ENCODE peak calls at places on chromosomes 4 and X, in nine cellular contexts. One of them, this sample, is unnamed.

GRCh38 chr4:140344621-140345020 is 28.8 kb upstream of the SCOC start:
- DNase-seq in right lobe of liver: no peak
- DNase-seq in Peyer's patch: no peak
- DNase-seq in K562: no peak
- DNase-seq in NB4: no peak
- DNase-seq in transverse colon: no peak
- DNase-seq in heart left ventricle: no peak
- DNase-seq in tibial nerve: no peak
- DNase-seq in lower leg skin: no peak
- DNase-seq in this sample: no peak

GRCh38 chr4:11790230-11790629 is 361.5 kb upstream of the HS3ST1 start:
- DNase-seq in K562: no peak
- DNase-seq in right lobe of liver: no peak
- DNase-seq in transverse colon: no peak
- DNase-seq in NB4: no peak
- DNase-seq in tibial nerve: no peak
- DNase-seq in lower leg skin: no peak
- DNase-seq in heart left ventricle: no peak
- DNase-seq in Peyer's patch: no peak
- DNase-seq in this sample: no peak

GRCh38 chr4:163600731-163601130 is 106.2 kb downstream of the TMA16 start:
- DNase-seq in right lobe of liver: no peak
- DNase-seq in heart left ventricle: no peak
- DNase-seq in tibial nerve: no peak
- DNase-seq in Peyer's patch: no peak
- DNase-seq in lower leg skin: no peak
- DNase-seq in K562: no peak
- DNase-seq in transverse colon: no peak
- DNase-seq in NB4: no peak
- DNase-seq in this sample: no peak

GRCh38 chr4:180947421-180947820 is 1295.8 kb upstream of the TENM3 start:
- DNase-seq in lower leg skin: no peak
- DNase-seq in transverse colon: no peak
- DNase-seq in K562: no peak
- DNase-seq in Peyer's patch: no peak
- DNase-seq in tibial nerve: no peak
- DNase-seq in heart left ventricle: no peak
- DNase-seq in NB4: peak
- DNase-seq in right lobe of liver: no peak
- DNase-seq in this sample: no peak

GRCh38 chrX:47958943-47959342 is 44.8 kb downstream of the ZNF182 start:
- DNase-seq in K562: no peak
- DNase-seq in tibial nerve: no peak
- DNase-seq in Peyer's patch: no peak
- DNase-seq in heart left ventricle: no peak
- DNase-seq in transverse colon: no peak
- DNase-seq in NB4: peak
- DNase-seq in right lobe of liver: no peak
- DNase-seq in lower leg skin: no peak
- DNase-seq in this sample: no peak

GRCh38 chr4:189090174-189090814 is 850.4 kb upstream of the FRG1 start:
- DNase-seq in transverse colon: no peak
- DNase-seq in heart left ventricle: no peak
- DNase-seq in NB4: peak
- DNase-seq in lower leg skin: no peak
- DNase-seq in right lobe of liver: no peak
- DNase-seq in K562: no peak
- DNase-seq in tibial nerve: no peak
- DNase-seq in Peyer's patch: no peak
- DNase-seq in this sample: no peak

GRCh38 chr4:105895609-105896460 is 564 bp downstream of the NPNT start:
- DNase-seq in K562: no peak
- DNase-seq in Peyer's patch: no peak
- DNase-seq in transverse colon: peak
- DNase-seq in heart left ventricle: peak
- DNase-seq in lower leg skin: no peak
- DNase-seq in tibial nerve: no peak
- DNase-seq in NB4: no peak
- DNase-seq in right lobe of liver: peak
- DNase-seq in this sample: peak

GRCh38 chr4:144809056-144809640 is 163.2 kb downstream of the HHIP start:
- DNase-seq in right lobe of liver: no peak
- DNase-seq in Peyer's patch: no peak
- DNase-seq in K562: no peak
- DNase-seq in NB4: no peak
- DNase-seq in transverse colon: no peak
- DNase-seq in tibial nerve: no peak
- DNase-seq in lower leg skin: no peak
- DNase-seq in heart left ventricle: no peak
- DNase-seq in this sample: no peak

GRCh38 chr4:173436149-173436579 is 37.2 kb upstream of the SCRG1 start:
- DNase-seq in transverse colon: no peak
- DNase-seq in tibial nerve: no peak
- DNase-seq in right lobe of liver: no peak
- DNase-seq in lower leg skin: no peak
- DNase-seq in heart left ventricle: no peak
- DNase-seq in K562: no peak
- DNase-seq in Peyer's patch: no peak
- DNase-seq in NB4: no peak
- DNase-seq in this sample: no peak

DNA sequence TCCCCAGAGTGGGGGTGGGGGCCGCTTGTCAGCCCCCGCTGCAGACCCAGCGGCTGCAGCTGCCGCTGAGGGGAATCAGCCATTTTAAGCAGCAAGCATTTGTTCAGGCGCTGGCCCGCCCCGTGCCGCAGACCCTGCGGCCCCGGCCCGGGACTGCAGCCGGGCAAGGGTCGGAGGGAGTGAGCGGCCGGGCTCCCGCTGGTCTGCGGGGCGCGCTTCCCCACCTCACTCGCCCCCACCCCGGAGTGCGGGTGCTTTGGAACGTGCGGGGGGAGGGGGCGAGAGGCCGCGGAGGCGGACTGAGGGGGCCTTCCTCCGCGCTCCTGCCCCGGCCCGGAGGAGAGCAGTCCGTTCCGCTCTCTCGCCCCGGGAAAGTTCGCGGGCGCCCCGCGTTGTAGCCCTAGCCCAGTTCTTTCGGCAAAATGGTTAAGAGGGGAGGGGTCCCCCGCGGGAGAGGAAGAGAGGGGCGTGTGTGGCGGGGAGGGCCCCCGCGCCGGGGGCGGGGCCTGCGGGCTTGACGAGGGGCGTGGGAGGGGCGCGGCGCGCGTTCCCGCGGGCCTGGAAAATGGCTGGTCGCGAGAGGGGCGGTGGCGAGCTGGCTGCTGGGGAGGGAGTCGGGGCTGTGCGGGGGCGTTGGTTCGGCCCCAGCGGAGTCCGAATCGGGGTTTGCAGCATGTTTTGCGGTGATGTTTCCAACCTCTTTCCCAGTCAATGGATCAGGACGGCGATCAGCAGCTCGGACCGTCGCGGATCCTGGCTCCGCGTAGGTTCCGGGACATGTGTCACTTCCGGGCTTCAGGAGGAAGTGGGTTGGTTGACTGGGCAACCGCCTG is 914 bp downstream of the ING2 start:
- DNase-seq in right lobe of liver: peak
- DNase-seq in NB4: peak
- DNase-seq in tibial nerve: peak
- DNase-seq in lower leg skin: peak
- DNase-seq in Peyer's patch: peak
- DNase-seq in heart left ventricle: peak
- DNase-seq in transverse colon: peak
- DNase-seq in K562: peak
- DNase-seq in this sample: peak
- TF ChIP-seq POLR2A in right lobe of liver: peak
- TF ChIP-seq POLR2A in NB4: peak
- TF ChIP-seq POLR2A in tibial nerve: peak
- TF ChIP-seq POLR2A in lower leg skin: no peak
- TF ChIP-seq POLR2A in Peyer's patch: peak
- TF ChIP-seq POLR2A in heart left ventricle: no peak
- TF ChIP-seq POLR2A in transverse colon: peak
- TF ChIP-seq POLR2A in K562: peak
- TF ChIP-seq POLR2A in this sample: no peak

DNA sequence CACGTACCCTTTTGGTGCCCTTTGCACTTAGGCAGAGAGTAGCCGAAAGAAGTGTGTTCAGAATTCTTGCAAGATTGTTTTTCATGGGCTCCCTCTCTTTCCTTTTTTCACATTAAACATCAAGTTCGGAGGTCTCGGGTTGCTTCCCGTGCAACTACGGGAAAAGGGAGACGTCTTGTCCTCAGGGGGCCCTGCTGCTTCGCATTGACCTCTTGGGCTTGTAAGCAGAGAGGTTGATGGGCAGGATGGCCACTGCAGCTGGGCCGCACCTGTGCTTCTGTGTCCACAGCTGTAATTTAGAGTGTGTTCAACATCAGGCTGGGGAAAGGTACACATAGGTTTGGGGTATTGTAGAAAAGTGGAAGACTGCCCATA is 109.7 kb downstream of the SPRY1 start:
- DNase-seq in K562: no peak
- DNase-seq in NB4: no peak
- DNase-seq in heart left ventricle: no peak
- DNase-seq in right lobe of liver: no peak
- DNase-seq in transverse colon: no peak
- DNase-seq in lower leg skin: no peak
- DNase-seq in tibial nerve: no peak
- DNase-seq in Peyer's patch: no peak
- DNase-seq in this sample: no peak
- H3K4me3 ChIP-seq in K562: peak
- H3K4me3 ChIP-seq in NB4: no peak
- H3K4me3 ChIP-seq in heart left ventricle: peak
- H3K4me3 ChIP-seq in right lobe of liver: no peak
- H3K4me3 ChIP-seq in transverse colon: no peak
- H3K4me3 ChIP-seq in lower leg skin: no peak
- H3K4me3 ChIP-seq in tibial nerve: peak
- H3K4me3 ChIP-seq in Peyer's patch: no peak
- H3K4me3 ChIP-seq in this sample: peak

DNA sequence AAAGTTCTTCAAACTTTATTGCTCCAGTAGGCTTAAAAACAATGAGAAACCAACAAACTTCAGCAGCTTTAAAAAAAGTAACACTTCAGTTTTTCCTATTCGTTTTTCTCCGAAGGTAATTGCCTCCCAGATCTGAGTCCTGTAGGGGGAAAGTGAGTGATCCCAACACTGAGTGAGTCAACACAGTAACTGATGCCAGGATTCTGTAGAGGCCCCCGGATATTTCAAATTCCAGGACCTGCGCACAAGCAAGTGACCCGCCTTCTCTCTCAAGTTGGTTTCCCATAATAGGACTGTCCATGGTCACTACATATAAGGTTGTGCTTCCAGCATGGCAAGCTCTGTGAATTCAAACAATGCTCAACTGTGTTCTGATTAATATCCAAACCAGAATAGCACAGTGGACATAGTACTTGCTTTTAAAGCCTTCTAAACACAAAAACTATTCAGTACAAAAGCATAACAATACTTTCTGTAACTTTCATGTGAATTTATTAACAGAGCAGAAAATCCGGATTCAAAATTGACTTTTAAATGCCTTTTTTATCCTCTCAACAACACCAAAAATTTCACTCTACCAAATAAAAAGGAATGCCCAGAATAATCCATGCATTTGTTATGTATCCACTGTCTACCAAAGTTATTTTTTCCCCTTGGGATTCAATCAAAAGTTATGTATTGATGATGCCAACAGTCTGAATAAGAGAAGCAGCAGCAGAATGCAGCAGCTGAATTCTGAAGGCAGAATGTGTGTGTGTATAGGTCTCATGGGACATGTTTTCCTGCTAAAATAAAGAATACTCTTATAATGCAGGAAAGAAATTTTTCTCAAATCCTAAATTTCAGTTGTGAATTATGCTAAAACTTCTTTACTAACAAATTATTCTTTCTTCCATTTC is at the start of gene DMD:
- DNase-seq in lower leg skin: peak
- DNase-seq in NB4: no peak
- DNase-seq in tibial nerve: peak
- DNase-seq in right lobe of liver: no peak
- DNase-seq in heart left ventricle: peak
- DNase-seq in Peyer's patch: no peak
- DNase-seq in transverse colon: peak
- DNase-seq in K562: no peak
- DNase-seq in this sample: peak
- TF ChIP-seq POLR2A in lower leg skin: no peak
- TF ChIP-seq POLR2A in NB4: no peak
- TF ChIP-seq POLR2A in tibial nerve: peak
- TF ChIP-seq POLR2A in right lobe of liver: no peak
- TF ChIP-seq POLR2A in heart left ventricle: peak
- TF ChIP-seq POLR2A in Peyer's patch: no peak
- TF ChIP-seq POLR2A in transverse colon: peak
- TF ChIP-seq POLR2A in K562: no peak
- TF ChIP-seq POLR2A in this sample: no peak

GRCh38 chr4:118264096-118264495 is 88.7 kb downstream of the PRSS12 start:
- DNase-seq in lower leg skin: no peak
- DNase-seq in transverse colon: no peak
- DNase-seq in tibial nerve: no peak
- DNase-seq in right lobe of liver: no peak
- DNase-seq in Peyer's patch: no peak
- DNase-seq in heart left ventricle: no peak
- DNase-seq in K562: no peak
- DNase-seq in NB4: no peak
- DNase-seq in this sample: no peak

GRCh38 chr4:118270492-118270891 is 82.3 kb downstream of the PRSS12 start:
- DNase-seq in NB4: peak
- DNase-seq in K562: no peak
- DNase-seq in Peyer's patch: no peak
- DNase-seq in transverse colon: no peak
- DNase-seq in tibial nerve: peak
- DNase-seq in right lobe of liver: no peak
- DNase-seq in lower leg skin: no peak
- DNase-seq in heart left ventricle: no peak
- DNase-seq in this sample: no peak

GRCh38 chr4:118268780-118269179 is 84.0 kb downstream of the PRSS12 start:
- DNase-seq in lower leg skin: no peak
- DNase-seq in right lobe of liver: no peak
- DNase-seq in Peyer's patch: no peak
- DNase-seq in K562: no peak
- DNase-seq in heart left ventricle: no peak
- DNase-seq in transverse colon: no peak
- DNase-seq in tibial nerve: no peak
- DNase-seq in NB4: no peak
- DNase-seq in this sample: no peak

DNA sequence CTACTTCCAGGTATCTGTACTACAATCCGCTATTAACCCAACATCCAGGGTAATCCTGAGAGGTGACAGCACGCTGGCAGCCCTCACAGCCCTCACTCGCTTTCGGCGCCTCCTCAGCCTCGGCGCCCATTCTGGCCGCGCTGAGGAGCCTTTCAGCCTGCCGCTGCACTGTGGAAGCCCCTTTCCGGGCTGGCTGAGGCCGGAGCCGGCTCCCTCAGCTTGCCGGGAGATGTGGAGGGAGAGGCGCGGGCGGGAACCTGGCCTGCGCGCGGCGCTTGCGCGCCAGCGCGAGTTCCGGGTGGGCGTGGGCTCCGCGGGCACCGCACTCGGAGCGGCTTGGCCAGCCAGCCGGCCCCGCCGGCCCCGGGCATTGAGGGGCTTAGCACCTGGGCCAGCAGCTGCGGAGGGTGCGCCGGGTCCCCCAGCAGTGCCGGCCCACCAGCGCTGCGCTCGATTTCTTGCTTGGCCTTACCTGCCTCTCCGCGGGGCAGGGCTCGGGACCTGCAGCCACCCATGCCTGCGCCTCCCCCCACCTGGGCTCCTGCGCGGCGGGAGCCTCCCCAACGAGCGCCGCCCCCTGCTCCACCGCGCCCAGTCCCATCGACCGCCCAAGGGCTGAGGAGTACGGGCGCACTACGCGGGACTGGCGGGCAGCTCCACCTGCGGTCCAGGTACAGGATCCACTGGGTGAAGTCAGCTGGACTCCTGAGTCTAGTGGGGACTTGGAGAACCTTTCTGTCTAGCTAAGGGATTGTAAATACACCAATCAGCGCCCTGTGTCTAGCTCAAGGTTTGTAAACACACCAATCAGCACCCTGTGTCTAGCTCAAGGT is 87.3 kb downstream of the PRSS12 start:
- DNase-seq in right lobe of liver: peak
- DNase-seq in transverse colon: peak
- DNase-seq in Peyer's patch: no peak
- DNase-seq in heart left ventricle: no peak
- DNase-seq in lower leg skin: no peak
- DNase-seq in tibial nerve: no peak
- DNase-seq in NB4: no peak
- DNase-seq in K562: no peak
- DNase-seq in this sample: peak
- H3K4me3 ChIP-seq in right lobe of liver: peak
- H3K4me3 ChIP-seq in transverse colon: peak
- H3K4me3 ChIP-seq in Peyer's patch: peak
- H3K4me3 ChIP-seq in heart left ventricle: peak
- H3K4me3 ChIP-seq in lower leg skin: peak
- H3K4me3 ChIP-seq in tibial nerve: peak
- H3K4me3 ChIP-seq in NB4: no peak
- H3K4me3 ChIP-seq in K562: no peak
- H3K4me3 ChIP-seq in this sample: peak

This sample was measured in testis.